ENCODE peak calls at places on chromosomes 7 and 10, in eight cellular contexts. P is cardiac muscle cell, S is GM23248, R is tibial artery, H is PC-9, J is vagina, D is mammary epithelial cell, U is spleen. Z is an unnamed sample. For H3K4me1, the result is how much of the 10 kb centered on the place peaks cover.

GRCh38 chr7:44094796-44095592 is 9.2 kb upstream of the AEBP1 start:
- DNase-seq in D (no peak), P (no peak), J (no peak), S (no peak), H (no peak), U (no peak), R (no peak), Z (no peak)

GRCh38 chr7:102264367-102264891 is 22.2 kb upstream of the SH2B2 start:
- DNase-seq in D (no peak), P (peak), J (no peak), H (no peak), R (no peak), S (no peak), U (no peak), Z (no peak)

GRCh38 chr10:116742367-116743265 is at the start of gene HSPA12A:
- DNase-seq in R (peak), H (peak), U (peak), J (no peak), S (peak), D (peak), P (peak), Z (peak)

GRCh38 chr10:13321576-13321975 is 21.7 kb upstream of the PHYH start:
- DNase-seq in J (no peak), R (no peak), D (no peak), U (no peak), P (no peak), H (no peak), S (no peak), Z (no peak)

GRCh38 chr7:149804106-149804505 is 30.7 kb upstream of the ZNF467 start:
- DNase-seq in R (no peak), U (no peak), D (no peak), S (no peak), P (no peak), H (no peak), J (no peak), Z (no peak)

GRCh38 chr7:142636751-142637150 is 112.5 kb upstream of the PRSS1 start:
- DNase-seq in R (no peak), H (no peak), J (no peak), P (no peak), S (no peak), U (no peak), D (no peak), Z (no peak)

GRCh38 chr7:42661312-42661711 is 250.6 kb downstream of the C7orf25 start:
- DNase-seq in P (peak), S (peak), R (no peak), J (no peak), U (no peak), H (no peak), D (peak), Z (no peak)

GRCh38 chr10:1054684-1055083 is 1.5 kb upstream of the WDR37 start:
- DNase-seq in R (no peak), H (no peak), J (no peak), U (no peak), D (peak), P (no peak), S (peak), Z (no peak)

GRCh38 chr7:117759950-117760640 is 113.1 kb downstream of the CTTNBP2 start:
- DNase-seq in S (peak), D (no peak), R (no peak), J (no peak), U (no peak), P (no peak), H (no peak), Z (no peak)

GRCh38 chr10:43196131-43196980 is 58.1 kb downstream of the CSGALNACT2 start:
- DNase-seq in S (no peak), U (peak), D (no peak), P (no peak), J (no peak), R (peak), H (no peak), Z (no peak)

GRCh38 chr7:6475433-6476186 is 27.9 kb upstream of the DAGLB start:
- DNase-seq in S (peak), P (no peak), H (no peak), R (no peak), J (no peak), U (no peak), D (no peak), Z (no peak)

GRCh38 chr7:52500796-52501195 is 534.6 kb upstream of the POM121L12 start:
- DNase-seq in J (no peak), U (no peak), R (no peak), S (no peak), P (no peak), D (peak), H (no peak), Z (no peak)

GRCh38 chr10:80509403-80510161 is 28.1 kb upstream of the SH2D4B start:
- DNase-seq in D (no peak), R (peak), U (peak), H (peak), S (peak), P (peak), J (no peak), Z (peak)

GRCh38 chr7:150784120-150784736 is 15.9 kb downstream of the TMEM176B start:
- DNase-seq in P (no peak), H (no peak), U (no peak), R (no peak), J (no peak), S (no peak), D (no peak), Z (no peak)

GRCh38 chr10:3470191-3470590 is 297.6 kb upstream of the PITRM1 start:
- DNase-seq in D (no peak), P (no peak), U (no peak), H (no peak), J (no peak), S (no peak), R (no peak), Z (no peak)

GRCh38 chr10:3471927-3472704 is 299.5 kb upstream of the PITRM1 start:
- DNase-seq in S (peak), D (peak), H (peak), J (no peak), R (no peak), U (no peak), P (no peak), Z (peak)

GRCh38 chr10:3472705-3473078 is 300.1 kb upstream of the PITRM1 start:
- DNase-seq in P (peak), R (no peak), J (no peak), D (peak), H (no peak), U (no peak), S (peak), Z (no peak)

GRCh38 chr10:3473271-3473670 is 300.7 kb upstream of the PITRM1 start:
- DNase-seq in J (no peak), D (no peak), U (no peak), P (no peak), H (no peak), S (no peak), R (no peak), Z (no peak)

DNA sequence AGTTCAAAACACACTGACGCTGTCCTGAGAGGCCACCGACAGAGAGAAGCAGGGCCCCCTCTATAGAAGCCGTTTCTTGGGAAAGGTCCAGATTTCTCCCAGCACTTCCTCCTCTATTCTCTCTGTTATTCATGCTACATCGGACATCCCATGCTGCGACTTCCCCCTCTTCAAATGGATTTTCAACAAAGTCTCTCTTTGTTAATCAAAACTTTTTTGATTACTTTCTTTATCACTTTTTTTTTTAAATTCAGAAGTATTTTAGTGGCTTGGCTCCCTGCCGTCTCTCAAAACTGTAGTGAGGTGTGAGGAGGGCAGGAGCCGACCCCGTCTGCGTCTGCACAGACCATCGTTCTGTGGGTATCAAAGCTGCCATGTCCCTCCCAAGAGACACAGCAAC is 298.9 kb upstream of the PITRM1 start:
- DNase-seq in D (no peak), P (no peak), S (no peak), H (no peak), R (no peak), J (no peak), U (no peak), Z (no peak)
- H3K4me1 ChIP-seq in D (under half), P (under half), S (under half), H (half or more), R (under half), J (half or more), U (half or more), Z (under half)

GRCh38 chr10:132331956-132332749 is at the start of gene LRRC27:
- DNase-seq in S (peak), U (peak), R (peak), H (peak), D (peak), J (peak), P (peak), Z (peak)
- H3K4me3 ChIP-seq in S (peak), U (peak), R (peak), H (peak), D (peak), J (peak), P (peak), Z (peak)

GRCh38 chr10:79346388-79347225 is 662 bp upstream of the PPIF start:
- DNase-seq in S (no peak), R (peak), U (peak), D (no peak), P (no peak), J (peak), H (no peak), Z (no peak)

GRCh38 chr10:79347226-79347893 is at the start of gene PPIF:
- DNase-seq in J (peak), S (peak), U (peak), P (peak), H (peak), D (peak), R (peak), Z (peak)

GRCh38 chr10:79344502-79345195 is 2.6 kb upstream of the PPIF start:
- DNase-seq in J (peak), R (no peak), H (no peak), U (no peak), D (no peak), S (no peak), P (no peak), Z (no peak)

GRCh38 chr10:79346012-79346340 is 1.3 kb upstream of the PPIF start:
- DNase-seq in H (no peak), S (no peak), J (no peak), D (no peak), U (no peak), R (no peak), P (no peak), Z (peak)

GRCh38 chr10:79345241-79346011 is 1.8 kb upstream of the PPIF start:
- DNase-seq in P (no peak), U (no peak), R (peak), J (peak), H (no peak), D (no peak), S (no peak), Z (peak)
- H3K4me1 ChIP-seq in P (under half), U (half or more), R (under half), J (under half), H (under half), D (under half), S (under half), Z (under half)

GRCh38 chr7:122311719-122312118 is 7.2 kb upstream of the FEZF1 start:
- DNase-seq in H (no peak), U (no peak), P (no peak), R (no peak), S (no peak), D (no peak), J (no peak), Z (no peak)
- H3K4me3 ChIP-seq in H (no peak), U (no peak), P (peak), R (peak), S (no peak), D (no peak), J (no peak), Z (no peak)

Z was measured in SJSA1.